ENCODE peak calls at places on chromosomes 2 and 18, in six cellular contexts. O is neural progenitor cell, D is dorsolateral prefrontal cortex, F is GM06990, P is progenitor cell of endocrine pancreas, Q is mucosa of descending colon. R is an unnamed sample.

GRCh38 chr2:130873700-130874346 is 37.1 kb downstream of the ARHGEF4 start:
- DNase-seq in O (peak), D (peak), F (no peak), P (peak), Q (peak), R (peak)

GRCh38 chr2:24409700-24410556 is 49.6 kb upstream of the ITSN2 start:
- DNase-seq in O (peak), D (no peak), F (peak), P (no peak), Q (no peak), R (no peak)

GRCh38 chr2:236171213-236172201 is 3.3 kb upstream of the GBX2 start:
- DNase-seq in O (peak), D (no peak), F (no peak), P (no peak), Q (no peak), R (no peak)

GRCh38 chr2:222651721-222652420 is 4.0 kb downstream of the FARSB start:
- DNase-seq in O (no peak), D (no peak), F (no peak), P (no peak), Q (no peak), R (no peak)

GRCh38 chr2:45275235-45275805 is 266.1 kb upstream of the SIX2 start:
- DNase-seq in O (no peak), D (no peak), F (no peak), P (no peak), Q (no peak), R (no peak)

GRCh38 chr18:59459352-59460059 is 100.4 kb upstream of the LMAN1 start:
- DNase-seq in O (peak), D (no peak), F (no peak), P (no peak), Q (no peak), R (no peak)

GRCh38 chr2:160621748-160622147 is 128.1 kb upstream of the RBMS1 start:
- DNase-seq in O (no peak), D (no peak), F (no peak), P (no peak), Q (no peak), R (no peak)

GRCh38 chr2:230435431-230435830 is 19.4 kb downstream of the SP100 start:
- DNase-seq in O (no peak), D (no peak), F (no peak), P (no peak), Q (no peak), R (no peak)

GRCh38 chr2:74500578-74500946 is 1.2 kb upstream of the LBX2 start:
- DNase-seq in O (no peak), D (no peak), F (no peak), P (no peak), Q (no peak), R (no peak)

GRCh38 chr2:218754781-218755180 is 27.2 kb upstream of the CYP27A1 start:
- DNase-seq in O (no peak), D (no peak), F (no peak), P (no peak), Q (no peak), R (no peak)

GRCh38 chr2:97678217-97678762 is 8.8 kb downstream of the C2orf92 start:
- DNase-seq in O (no peak), D (no peak), F (no peak), P (no peak), Q (no peak), R (no peak)

GRCh38 chr2:40287201-40287600 is 164.7 kb downstream of the SLC8A1 start:
- DNase-seq in O (no peak), D (no peak), F (no peak), P (no peak), Q (no peak), R (no peak)

GRCh38 chr2:85161626-85161960 is 28.4 kb downstream of the TCF7L1 start:
- DNase-seq in O (no peak), D (peak), F (no peak), P (no peak), Q (no peak), R (no peak)

GRCh38 chr18:75276813-75277628 is 66.4 kb downstream of the TSHZ1 start:
- DNase-seq in O (no peak), D (no peak), F (no peak), P (no peak), Q (no peak), R (no peak)

GRCh38 chr2:169662744-169663143 is 31.5 kb downstream of the CFAP210 start:
- DNase-seq in O (no peak), D (no peak), F (no peak), P (no peak), Q (no peak), R (no peak)

GRCh38 chr2:44016282-44016681 is 20.5 kb upstream of the LRPPRC start:
- DNase-seq in O (peak), D (no peak), F (no peak), P (peak), Q (peak), R (no peak)

GRCh38 chr2:241546771-241547498 is 11.6 kb upstream of the BOK start:
- DNase-seq in O (peak), D (no peak), F (no peak), P (no peak), Q (no peak), R (no peak)

GRCh38 chr18:24274822-24275221 is 122.8 kb downstream of the OSBPL1A start:
- DNase-seq in O (no peak), D (no peak), F (no peak), P (no peak), Q (no peak), R (no peak)

GRCh38 chr2:238821391-238821790 is 26.5 kb upstream of the TWIST2 start:
- DNase-seq in O (peak), D (no peak), F (no peak), P (no peak), Q (no peak), R (no peak)

GRCh38 chr2:135744761-135745314 is 3.2 kb downstream of the UBXN4 start:
- DNase-seq in O (peak), D (no peak), F (no peak), P (no peak), Q (no peak), R (peak)

GRCh38 chr2:12046641-12047040 is 300.2 kb downstream of the LPIN1 start:
- DNase-seq in O (no peak), D (no peak), F (no peak), P (no peak), Q (no peak), R (no peak)

GRCh38 chr2:71254078-71254477 is 27.2 kb upstream of the PAIP2B start:
- DNase-seq in O (no peak), D (no peak), F (no peak), P (no peak), Q (no peak), R (no peak)

GRCh38 chr2:150610670-150611279 is 123.3 kb upstream of the RND3 start:
- DNase-seq in O (peak), D (no peak), F (no peak), P (peak), Q (peak), R (peak)

GRCh38 chr2:168116448-168116847 is 130.9 kb downstream of the STK39 start:
- DNase-seq in O (peak), D (no peak), F (no peak), P (no peak), Q (no peak), R (peak)
- TF ChIP-seq CTCF in O (peak), D (peak), F (no peak), P (peak), Q (no peak), R (peak)

GRCh38 chr2:134392689-134393476 is 139.0 kb downstream of the MGAT5 start:
- DNase-seq in O (no peak), D (no peak), F (no peak), P (no peak), Q (no peak), R (no peak)
- TF ChIP-seq CTCF in O (no peak), D (no peak), F (peak), P (no peak), Q (no peak), R (no peak)

DNA sequence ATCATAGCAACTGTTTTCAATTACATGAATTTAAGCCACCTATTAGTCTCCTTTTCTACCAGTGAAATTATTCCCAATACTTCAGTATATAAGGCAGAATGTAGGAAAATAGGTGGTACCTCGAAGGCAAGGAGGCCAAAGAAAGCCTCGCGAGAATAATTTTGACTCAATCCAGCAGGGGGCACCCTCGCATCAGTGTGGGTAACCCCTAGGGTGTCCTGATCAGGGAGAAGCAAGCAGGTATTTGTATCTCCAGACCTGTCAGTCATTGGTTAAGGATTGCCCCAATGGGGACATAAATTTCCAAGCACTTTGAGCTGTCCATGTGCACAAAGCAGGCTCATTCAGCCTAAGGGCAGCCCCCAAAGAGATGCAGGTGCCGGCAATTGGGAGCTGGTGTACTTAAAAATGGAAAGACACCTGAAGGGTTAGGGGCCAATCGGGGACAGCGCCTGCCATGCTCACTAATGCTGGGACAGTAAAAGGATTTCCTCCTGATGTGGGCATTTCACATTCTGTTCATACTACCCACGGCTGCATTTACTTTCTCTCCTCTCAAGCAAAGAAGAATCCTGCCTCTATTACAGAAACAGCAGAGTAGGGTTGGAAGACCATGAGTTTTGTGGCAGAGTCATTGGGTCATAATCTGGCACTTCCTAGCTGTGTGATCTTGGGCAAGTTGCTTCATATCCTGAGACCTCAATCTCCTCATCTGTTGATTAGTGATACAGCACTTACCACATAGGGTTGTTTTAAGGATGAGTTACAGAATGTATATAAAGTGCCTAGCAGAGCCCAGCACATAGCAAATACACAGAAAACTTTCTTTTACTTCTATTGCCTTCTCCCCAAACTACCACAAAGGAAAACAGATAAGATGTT is 136.1 kb downstream of the ICOS start:
- DNase-seq in O (peak), D (no peak), F (no peak), P (peak), Q (peak), R (peak)
- TF ChIP-seq CTCF in O (peak), D (peak), F (peak), P (peak), Q (no peak), R (peak)

GRCh38 chr2:159297042-159297707 is 10.7 kb upstream of the WDSUB1 start:
- DNase-seq in O (no peak), D (no peak), F (no peak), P (no peak), Q (no peak), R (no peak)
- TF ChIP-seq CTCF in O (no peak), D (no peak), F (no peak), P (no peak), Q (no peak), R (no peak)

DNA sequence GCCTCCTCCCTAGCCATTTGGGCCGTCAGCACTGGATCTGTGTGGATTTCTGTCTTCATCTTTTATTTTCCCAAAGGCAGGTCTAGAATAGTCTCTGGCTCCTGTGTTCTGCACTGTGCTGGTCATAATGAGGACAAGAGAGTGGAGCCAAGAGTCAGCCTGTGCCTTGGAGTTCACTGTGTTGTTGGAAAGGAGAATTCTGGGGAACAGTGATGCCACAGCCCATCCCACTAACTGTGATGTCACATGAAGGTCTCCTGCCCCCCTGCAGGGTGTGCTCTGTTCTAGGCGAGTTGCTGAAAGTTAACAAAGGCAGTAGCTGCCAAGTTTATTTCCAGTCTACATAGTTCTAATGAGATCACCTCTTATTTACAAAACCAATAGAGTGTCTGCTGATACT is 248.5 kb downstream of the TPGS2 start:
- DNase-seq in O (no peak), D (no peak), F (no peak), P (no peak), Q (no peak), R (no peak)
- TF ChIP-seq CTCF in O (no peak), D (no peak), F (peak), P (no peak), Q (no peak), R (no peak)

GRCh38 chr2:128371648-128372345 is 53.1 kb upstream of the HS6ST1 start:
- DNase-seq in O (no peak), D (no peak), F (no peak), P (no peak), Q (no peak), R (no peak)

GRCh38 chr2:128369626-128370467 is 51.2 kb upstream of the HS6ST1 start:
- DNase-seq in O (peak), D (no peak), F (no peak), P (no peak), Q (no peak), R (no peak)

GRCh38 chr2:128369126-128369555 is 50.5 kb upstream of the HS6ST1 start:
- DNase-seq in O (peak), D (no peak), F (no peak), P (no peak), Q (no peak), R (no peak)

GRCh38 chr2:128371248-128371630 is 52.6 kb upstream of the HS6ST1 start:
- DNase-seq in O (no peak), D (no peak), F (no peak), P (no peak), Q (no peak), R (no peak)

GRCh38 chr2:128370468-128371247 is 52.0 kb upstream of the HS6ST1 start:
- DNase-seq in O (no peak), D (no peak), F (no peak), P (no peak), Q (no peak), R (no peak)
- TF ChIP-seq CTCF in O (no peak), D (no peak), F (no peak), P (no peak), Q (no peak), R (no peak)